ENCODE peak calls at places on chromosomes 4 and X, in nine cellular contexts. E is mesenchymal stem cell, U is adrenal gland, N is SK-N-SH, K is PC-9, I is heart right ventricle, O is cardiac muscle cell, X is tibial artery, T is right atrium auricular region. L is an unnamed sample.

GRCh38 chr4:6032249-6033244 is 14.3 kb upstream of the C4orf50 start:
- DNase-seq in E (no peak), U (no peak), N (no peak), K (no peak), I (no peak), O (no peak), X (no peak), T (no peak), L (peak; percentile 72)

GRCh38 chr4:3337811-3338210 is 45.0 kb downstream of the RGS12 start:
- DNase-seq in E (no peak), U (no peak), N (no peak), K (no peak), I (no peak), O (no peak), X (no peak), T (no peak), L (no peak)

GRCh38 chr4:57116245-57116644 is 6.1 kb upstream of the IGFBP7 start:
- DNase-seq in E (no peak), U (no peak), N (peak; percentile 59), K (no peak), I (no peak), O (no peak), X (no peak), T (no peak), L (no peak)

GRCh38 chrX:7987160-7987992 is 60.2 kb upstream of the PNPLA4 start:
- DNase-seq in E (peak; percentile 6), U (no peak), N (no peak), K (peak; percentile 37), I (no peak), O (no peak), X (no peak), T (no peak), L (no peak)

GRCh38 chr4:69759189-69759604 is 1.2 kb downstream of the SULT1B1 start:
- DNase-seq in E (no peak), U (no peak), N (no peak), K (no peak), I (no peak), O (no peak), X (no peak), T (no peak), L (no peak)

GRCh38 chr4:83490876-83491450 is 6.1 kb upstream of the ABRAXAS1 start:
- DNase-seq in E (peak; percentile 53), U (no peak), N (peak; percentile 64), K (no peak), I (no peak), O (peak; percentile 48), X (no peak), T (no peak), L (no peak)

GRCh38 chr4:149870008-149870407 is 54.4 kb upstream of the IQCM start:
- DNase-seq in E (no peak), U (no peak), N (no peak), K (no peak), I (no peak), O (no peak), X (no peak), T (no peak), L (no peak)

GRCh38 chrX:75335127-75335458 is 61.2 kb downstream of the UPRT start:
- DNase-seq in E (no peak), U (no peak), N (no peak), K (no peak), I (no peak), O (no peak), X (no peak), T (no peak), L (no peak)

GRCh38 chr4:184812651-184813181 is 13.1 kb downstream of the ACSL1 start:
- DNase-seq in E (peak; percentile 40), U (no peak), N (no peak), K (peak; percentile 45), I (no peak), O (no peak), X (peak; percentile 60), T (no peak), L (no peak)

GRCh38 chr4:121140712-121141111 is 23.4 kb downstream of the TNIP3 start:
- DNase-seq in E (peak; percentile 50), U (no peak), N (no peak), K (no peak), I (no peak), O (no peak), X (no peak), T (no peak), L (no peak)

GRCh38 chrX:137418086-137418485 is 147.8 kb upstream of the ZIC3 start:
- DNase-seq in E (no peak), U (no peak), N (no peak), K (no peak), I (no peak), O (no peak), X (no peak), T (no peak), L (no peak)

GRCh38 chr4:72136429-72136828 is 104.6 kb downstream of the NPFFR2 start:
- DNase-seq in E (peak; percentile 22), U (no peak), N (no peak), K (no peak), I (no peak), O (peak; percentile 14), X (no peak), T (no peak), L (no peak)

GRCh38 chr4:73631565-73632226 is 11.5 kb upstream of the RASSF6 start:
- DNase-seq in E (no peak), U (no peak), N (no peak), K (no peak), I (no peak), O (no peak), X (no peak), T (no peak), L (peak; percentile 43)

GRCh38 chrX:110317079-110317819 is 636 bp downstream of the AMMECR1 start:
- DNase-seq in E (peak; percentile 28), U (peak; percentile 24), N (peak; percentile 55), K (no peak), I (no peak), O (peak; percentile 51), X (peak; percentile 51), T (no peak), L (peak; percentile 27)

GRCh38 chr4:153634737-153635353 is 49.2 kb upstream of the TLR2 start:
- DNase-seq in E (peak; percentile 11), U (no peak), N (peak; percentile 56), K (no peak), I (no peak), O (peak; percentile 48), X (no peak), T (no peak), L (no peak)

GRCh38 chrX:120774611-120775010 is 101.1 kb downstream of the CT47B1 start:
- DNase-seq in E (no peak), U (no peak), N (no peak), K (no peak), I (no peak), O (no peak), X (no peak), T (no peak), L (no peak)

GRCh38 chrX:40722930-40723329 is 12.4 kb downstream of the MED14 start:
- DNase-seq in E (no peak), U (no peak), N (no peak), K (no peak), I (no peak), O (no peak), X (no peak), T (no peak), L (no peak)
- H3K27ac ChIP-seq in E (no peak overlapping the region), U (no peak overlapping the region), N (no peak overlapping the region), K (no peak overlapping the region), I (no peak overlapping the region), O (no peak overlapping the region), X (no peak overlapping the region), T (no peak overlapping the region), L (no peak overlapping the region)

GRCh38 chr4:568962-569361 is 7.1 kb downstream of the TMEM271 start:
- DNase-seq in E (no peak), U (no peak), N (no peak), K (no peak), I (no peak), O (no peak), X (no peak), T (no peak), L (no peak)
- H3K4me3 ChIP-seq in E (no peak overlapping the region), U (no peak overlapping the region), N (no peak overlapping the region), K (no peak overlapping the region), I (no peak overlapping the region), O (no peak overlapping the region), X (no peak overlapping the region), T (no peak overlapping the region), L (no peak overlapping the region)

GRCh38 chr4:110781944-110782343 is 159.1 kb upstream of the PITX2 start:
- DNase-seq in E (no peak), U (no peak), N (no peak), K (no peak), I (no peak), O (no peak), X (no peak), T (no peak), L (no peak)

GRCh38 chr4:110787781-110788180 is 164.9 kb upstream of the PITX2 start:
- DNase-seq in E (no peak), U (no peak), N (no peak), K (no peak), I (no peak), O (no peak), X (no peak), T (no peak), L (no peak)

GRCh38 chr4:110792036-110792435 is 169.2 kb upstream of the PITX2 start:
- DNase-seq in E (no peak), U (no peak), N (no peak), K (no peak), I (no peak), O (no peak), X (no peak), T (no peak), L (no peak)

GRCh38 chr4:110787109-110787508 is 164.2 kb upstream of the PITX2 start:
- DNase-seq in E (no peak), U (no peak), N (no peak), K (no peak), I (no peak), O (no peak), X (no peak), T (no peak), L (no peak)
- H3K27me3 ChIP-seq in E (no peaks in the 10 kb centered on the region), U (no peaks in the 10 kb centered on the region), N (no peaks in the 10 kb centered on the region), K (no peaks in the 10 kb centered on the region), I (no peaks in the 10 kb centered on the region), O (no peaks in the 10 kb centered on the region), X (no peaks in the 10 kb centered on the region), T (no peaks in the 10 kb centered on the region), L (no peaks in the 10 kb centered on the region)

GRCh38 chr4:40201898-40202297 is 5.1 kb downstream of the RHOH start:
- DNase-seq in E (no peak), U (no peak), N (no peak), K (no peak), I (no peak), O (no peak), X (no peak), T (no peak), L (no peak)

GRCh38 chr4:40199179-40199670 is 2.4 kb downstream of the RHOH start:
- DNase-seq in E (no peak), U (no peak), N (no peak), K (no peak), I (no peak), O (no peak), X (no peak), T (no peak), L (no peak)

GRCh38 chr4:40199999-40200880 is 3.4 kb downstream of the RHOH start:
- DNase-seq in E (peak; percentile 61), U (no peak), N (no peak), K (no peak), I (no peak), O (no peak), X (no peak), T (no peak), L (peak; percentile 43)

GRCh38 chr4:40202474-40202873 is 5.6 kb downstream of the RHOH start:
- DNase-seq in E (no peak), U (no peak), N (no peak), K (no peak), I (no peak), O (no peak), X (no peak), T (no peak), L (no peak)

GRCh38 chr4:40200881-40201797 is 4.3 kb downstream of the RHOH start:
- DNase-seq in E (peak; percentile 91), U (no peak), N (peak; percentile 32), K (no peak), I (no peak), O (no peak), X (no peak), T (no peak), L (no peak)
- H3K27ac ChIP-seq in E (no peak overlapping the region), U (no peak overlapping the region), N (peak overlapping the region; percentile 16), K (no peak overlapping the region), I (no peak overlapping the region), O (no peak overlapping the region), X (no peak overlapping the region), T (no peak overlapping the region), L (peak overlapping the region; percentile 74)

L was measured in stomach.